ENCODE peak calls at places on chromosomes 7 and 10, in five cellular contexts. B is sigmoid colon, E is A549, A is ovary, Y is transverse colon. J is an unnamed sample. For H3K9me3, the result is how much of the 10 kb centered on the place peaks cover.

GRCh38 chr7:135147899-135148721 is at the start of gene TMEM140:
- DNase-seq in B (no peak), A (peak), Y (peak), E (no peak), J (no peak)

GRCh38 chr10:121531076-121531829 is 67.0 kb downstream of the FGFR2 start:
- DNase-seq in E (no peak), Y (no peak), B (no peak), A (no peak), J (no peak)

GRCh38 chr10:4509405-4509804 is 316.6 kb upstream of the AKR1E2 start:
- DNase-seq in E (no peak), Y (no peak), B (no peak), A (no peak), J (no peak)

GRCh38 chr7:116698930-116699722 is 27.1 kb downstream of the MET start:
- DNase-seq in A (no peak), B (no peak), Y (no peak), E (no peak), J (no peak)

GRCh38 chr7:127632276-127632910 is 14.5 kb upstream of the PAX4 start:
- DNase-seq in E (no peak), A (no peak), B (no peak), Y (no peak), J (no peak)

GRCh38 chr10:132166216-132166950 is 20.4 kb upstream of the DPYSL4 start:
- DNase-seq in A (no peak), B (no peak), E (no peak), Y (no peak), J (no peak)

GRCh38 chr10:94062611-94063010 is 68.9 kb downstream of the PLCE1 start:
- DNase-seq in E (no peak), B (no peak), Y (no peak), A (no peak), J (no peak)

GRCh38 chr7:11557627-11558026 is 274.4 kb downstream of the THSD7A start:
- DNase-seq in A (no peak), Y (no peak), B (no peak), E (no peak), J (no peak)

GRCh38 chr10:132135398-132135872 is 51.3 kb upstream of the DPYSL4 start:
- DNase-seq in B (peak), Y (no peak), E (no peak), A (no peak), J (peak)

GRCh38 chr7:41447106-41448042 is 255.5 kb downstream of the INHBA start:
- DNase-seq in B (no peak), A (no peak), E (no peak), Y (no peak), J (no peak)

GRCh38 chr7:80434043-80434442 is 77.8 kb downstream of the GNAT3 start:
- DNase-seq in E (no peak), A (no peak), B (no peak), Y (no peak), J (no peak)

GRCh38 chr10:92640110-92640509 is 47.2 kb downstream of the KIF11 start:
- DNase-seq in Y (no peak), A (no peak), E (peak), B (no peak), J (no peak)

GRCh38 chr7:101575731-101576130 is 53.4 kb downstream of the MYL10 start:
- DNase-seq in A (no peak), E (no peak), Y (no peak), B (no peak), J (no peak)

GRCh38 chr7:124762611-124763143 is 2.9 kb downstream of the GPR37 start:
- DNase-seq in Y (peak), A (no peak), E (no peak), B (no peak), J (no peak)

GRCh38 chr7:7323352-7323751 is 141.0 kb downstream of the C1GALT1 start:
- DNase-seq in E (no peak), A (no peak), Y (no peak), B (no peak), J (no peak)

GRCh38 chr10:48406204-48406603 is 99.7 kb downstream of the MAPK8 start:
- DNase-seq in Y (no peak), E (peak), B (no peak), A (no peak), J (no peak)

GRCh38 chr10:57654856-57655255 is 612.8 kb downstream of the IPMK start:
- DNase-seq in B (no peak), Y (no peak), E (no peak), A (no peak), J (no peak)

GRCh38 chr10:55631071-55631654 is 729.9 kb downstream of the ZWINT start:
- DNase-seq in E (peak), B (no peak), A (no peak), Y (peak), J (peak)

GRCh38 chr7:140723002-140723401 is 26.5 kb downstream of the NDUFB2 start:
- DNase-seq in Y (no peak), B (no peak), A (no peak), E (no peak), J (no peak)

GRCh38 chr10:28879875-28880381 is 202.6 kb downstream of the BAMBI start:
- DNase-seq in E (no peak), A (peak), B (no peak), Y (no peak), J (no peak)

DNA sequence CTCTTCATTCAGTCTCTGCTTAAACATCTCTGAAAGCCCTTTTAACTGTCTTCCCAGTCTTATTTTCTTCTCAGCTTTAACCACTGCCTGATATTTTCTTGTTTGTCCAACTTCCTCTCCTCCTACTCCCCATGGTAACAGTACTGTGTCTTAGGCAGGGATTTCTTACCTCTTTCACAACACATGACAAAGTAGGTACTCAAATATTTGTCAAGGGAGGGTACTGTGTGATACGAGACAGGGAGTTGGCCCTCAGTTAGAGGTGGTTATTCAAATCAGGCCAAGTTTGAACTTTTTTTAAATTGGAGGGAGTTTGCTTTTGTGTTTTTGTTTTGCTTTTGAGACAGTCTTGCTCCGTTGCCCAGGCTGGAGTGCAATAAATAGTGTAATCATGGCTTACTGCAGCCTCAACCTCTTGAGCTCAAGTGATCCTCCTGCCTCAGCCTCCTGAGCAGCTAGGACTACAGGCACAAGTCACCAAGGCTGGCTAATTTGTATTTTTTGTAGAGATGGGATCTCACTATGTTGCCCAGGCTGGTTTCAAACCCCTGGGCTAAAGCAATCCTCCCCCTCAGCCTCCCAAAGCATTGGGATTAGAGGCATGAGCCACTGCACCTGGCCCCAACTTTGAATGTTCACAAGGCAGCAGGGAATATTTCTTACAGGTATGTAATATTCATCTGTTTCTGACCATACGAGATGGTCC is 2.5 kb upstream of the KPNA7 start:
- DNase-seq in A (no peak), Y (no peak), E (peak), B (peak), J (no peak)
- TF ChIP-seq EP300 in A (no peak), Y (peak), E (peak), B (no peak), J (no peak)

DNA sequence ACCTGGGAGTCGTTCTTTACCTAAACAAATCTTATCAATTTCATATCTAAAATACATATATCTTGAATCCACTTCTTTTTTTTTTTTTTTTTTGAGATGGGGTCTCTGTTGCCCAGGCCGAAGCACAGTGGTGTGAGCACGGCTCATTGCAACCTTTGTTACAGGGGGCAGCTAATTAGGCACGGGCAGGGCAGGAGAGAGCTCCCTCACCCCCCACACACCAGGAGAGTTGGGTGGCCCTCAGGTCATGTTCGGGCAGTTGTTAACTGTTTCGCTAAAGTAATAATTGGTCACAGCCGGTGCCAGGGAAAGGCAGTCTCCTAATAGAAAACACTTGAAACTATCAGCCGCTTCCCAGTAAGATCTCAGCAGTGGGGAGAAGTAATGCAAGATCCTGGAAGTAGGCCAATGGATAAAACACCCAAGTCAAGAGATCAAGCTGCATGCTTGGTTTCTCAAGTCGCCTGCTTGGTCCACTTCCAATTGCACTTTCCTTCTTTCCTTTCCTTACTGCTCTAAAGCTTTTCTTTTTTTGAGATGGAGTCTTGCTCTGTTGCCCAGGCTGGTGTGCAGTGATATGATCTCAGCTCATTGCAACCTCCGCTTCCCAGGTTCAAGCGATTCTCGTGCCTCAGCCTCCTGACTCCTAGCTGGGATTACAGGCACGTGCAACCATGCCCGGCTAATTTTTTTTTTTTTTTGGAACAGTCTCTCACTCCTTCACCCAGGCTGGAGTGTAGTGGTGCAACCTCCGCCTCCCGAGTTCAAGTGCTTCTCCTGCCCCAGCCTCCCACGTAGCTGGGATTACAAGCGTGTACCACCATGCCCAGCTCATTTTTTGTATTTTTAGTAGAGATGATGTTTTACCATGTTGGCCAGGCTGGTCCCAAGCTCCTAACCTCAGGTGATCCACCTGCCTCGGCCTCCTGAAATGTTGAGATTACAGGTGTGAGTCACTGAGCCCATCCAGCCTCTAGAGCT is 21.3 kb upstream of the EFCAB10 start:
- DNase-seq in Y (no peak), B (peak), A (no peak), E (no peak), J (no peak)
- H3K27ac ChIP-seq in Y (no peak), B (no peak), A (no peak), E (no peak), J (no peak)

GRCh38 chr7:159099711-159100231 is 44.9 kb downstream of the VIPR2 start:
- DNase-seq in A (peak), B (peak), E (no peak), Y (peak), J (peak)
- H3K9me3 ChIP-seq in A (under half), B (under half), E (under half), Y (under half), J (under half)

DNA sequence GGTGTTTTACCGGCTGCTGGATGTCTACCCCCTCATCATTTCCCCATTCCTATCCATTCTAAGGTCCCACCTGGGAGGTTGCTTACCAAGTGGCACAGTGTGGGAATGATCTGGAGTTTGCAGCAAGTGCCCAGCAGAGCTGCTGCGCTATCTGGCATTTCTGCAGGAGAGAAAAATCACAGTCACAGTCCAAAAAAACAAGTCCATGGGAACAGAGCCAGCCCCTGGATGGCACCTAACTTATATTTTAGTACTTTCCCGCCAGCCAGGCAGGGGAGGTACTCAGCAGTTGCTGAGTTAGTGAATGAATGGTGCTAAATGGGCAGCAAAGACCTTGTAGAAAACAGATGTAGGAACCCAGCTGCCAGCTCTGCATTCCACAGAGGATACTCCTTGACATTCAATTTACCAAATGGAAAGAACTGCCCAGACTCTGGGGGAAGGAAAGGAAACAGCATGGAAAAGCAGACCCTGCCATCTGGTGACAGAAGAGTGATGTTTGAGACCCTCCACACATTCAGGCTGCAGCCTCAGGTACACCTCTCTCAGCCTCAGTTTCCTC is 54.5 kb downstream of the GSDME start:
- DNase-seq in E (no peak), A (no peak), Y (no peak), B (no peak), J (no peak)
- TF ChIP-seq EP300 in E (no peak), A (no peak), Y (no peak), B (no peak), J (no peak)

DNA sequence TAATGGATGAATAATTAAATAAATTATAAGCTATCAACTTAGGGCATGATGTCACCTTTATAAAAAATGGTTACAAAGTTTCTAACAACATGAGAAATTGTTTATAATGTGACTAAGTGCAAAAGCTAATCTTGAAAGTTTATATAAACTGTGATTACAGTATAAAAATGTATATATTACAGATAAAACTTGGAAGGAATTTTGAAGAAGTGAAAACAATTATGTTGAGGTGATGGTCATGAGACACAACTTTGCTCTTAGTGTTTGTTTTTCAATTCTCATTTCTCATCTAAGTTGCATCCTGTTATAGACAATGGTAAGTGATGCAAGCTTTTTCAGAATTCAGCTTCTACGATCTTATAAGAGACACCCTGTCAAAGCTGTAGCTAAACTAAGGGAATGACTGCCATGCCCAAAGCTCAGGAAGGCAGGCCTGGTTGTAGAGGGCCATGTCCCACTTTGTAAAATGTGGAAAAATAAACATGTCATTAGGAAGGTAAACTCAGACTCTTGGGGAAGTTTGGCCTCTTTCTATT is 23.9 kb downstream of the MACC1 start:
- DNase-seq in E (no peak), Y (no peak), B (no peak), A (no peak), J (no peak)
- H3K27ac ChIP-seq in E (no peak), Y (no peak), B (no peak), A (no peak), J (no peak)